ENCODE peak calls at places on chromosomes 7 and 10, in nine cellular contexts. F, I, P, O, R, D, A, Y and W are unnamed samples.

GRCh38 chr7:82945056-82945455 is 217.6 kb downstream of the PCLO start:
- DNase-seq in F (no peak), I (no peak), P (no peak), O (no peak), R (no peak), D (no peak), A (no peak), Y (no peak), W (no peak)

GRCh38 chr7:128065872-128066271 is 34.6 kb upstream of the LRRC4 start:
- DNase-seq in F (no peak), I (no peak), P (no peak), O (no peak), R (no peak), D (peak; percentile 21), A (no peak), Y (no peak), W (no peak)

GRCh38 chr7:128304212-128304611 is 39.5 kb downstream of the RBM28 start:
- DNase-seq in F (no peak), I (no peak), P (no peak), O (no peak), R (no peak), D (no peak), A (no peak), Y (no peak), W (no peak)

GRCh38 chr7:35613150-35613549 is 81.8 kb downstream of the HERPUD2 start:
- DNase-seq in F (no peak), I (no peak), P (no peak), O (no peak), R (no peak), D (no peak), A (no peak), Y (no peak), W (no peak)

GRCh38 chr7:157292770-157293412 is 43.9 kb upstream of the DNAJB6 start:
- DNase-seq in F (peak; percentile 53), I (no peak), P (no peak), O (peak; percentile 45), R (no peak), D (peak; percentile 80), A (no peak), Y (no peak), W (no peak)

GRCh38 chr10:78700413-78700812 is 368.4 kb upstream of the ZMIZ1 start:
- DNase-seq in F (peak; percentile 5), I (no peak), P (no peak), O (peak; percentile 40), R (no peak), D (peak; percentile 22), A (no peak), Y (no peak), W (peak; percentile 33)

GRCh38 chr7:116801092-116801710 is 61.2 kb upstream of the CAPZA2 start:
- DNase-seq in F (peak; percentile 69), I (no peak), P (no peak), O (no peak), R (no peak), D (no peak), A (no peak), Y (no peak), W (no peak)

GRCh38 chr7:2403718-2404648 is 572 bp downstream of the CHST12 start:
- DNase-seq in F (no peak), I (no peak), P (peak; percentile 59), O (peak; percentile 44), R (no peak), D (peak; percentile 46), A (peak; percentile 79), Y (no peak), W (no peak)

GRCh38 chr7:105656922-105657521 is 75.7 kb upstream of the EFCAB10 start:
- DNase-seq in F (peak; percentile 58), I (no peak), P (peak; percentile 86), O (peak; percentile 44), R (no peak), D (peak; percentile 51), A (peak; percentile 63), Y (peak; percentile 40), W (no peak)

GRCh38 chr10:70186571-70186970 is 16.3 kb upstream of the SAR1A start:
- DNase-seq in F (no peak), I (no peak), P (no peak), O (no peak), R (no peak), D (no peak), A (no peak), Y (no peak), W (no peak)

GRCh38 chr7:40700653-40701475 is 566.1 kb downstream of the SUGCT start:
- DNase-seq in F (no peak), I (no peak), P (no peak), O (no peak), R (no peak), D (no peak), A (no peak), Y (no peak), W (no peak)

GRCh38 chr7:24939406-24939805 is 40.6 kb downstream of the OSBPL3 start:
- DNase-seq in F (no peak), I (no peak), P (no peak), O (no peak), R (no peak), D (no peak), A (no peak), Y (no peak), W (no peak)

GRCh38 chr7:149367417-149367816 is 93.4 kb downstream of the ZNF777 start:
- DNase-seq in F (no peak), I (no peak), P (no peak), O (no peak), R (no peak), D (no peak), A (no peak), Y (no peak), W (no peak)

DNA sequence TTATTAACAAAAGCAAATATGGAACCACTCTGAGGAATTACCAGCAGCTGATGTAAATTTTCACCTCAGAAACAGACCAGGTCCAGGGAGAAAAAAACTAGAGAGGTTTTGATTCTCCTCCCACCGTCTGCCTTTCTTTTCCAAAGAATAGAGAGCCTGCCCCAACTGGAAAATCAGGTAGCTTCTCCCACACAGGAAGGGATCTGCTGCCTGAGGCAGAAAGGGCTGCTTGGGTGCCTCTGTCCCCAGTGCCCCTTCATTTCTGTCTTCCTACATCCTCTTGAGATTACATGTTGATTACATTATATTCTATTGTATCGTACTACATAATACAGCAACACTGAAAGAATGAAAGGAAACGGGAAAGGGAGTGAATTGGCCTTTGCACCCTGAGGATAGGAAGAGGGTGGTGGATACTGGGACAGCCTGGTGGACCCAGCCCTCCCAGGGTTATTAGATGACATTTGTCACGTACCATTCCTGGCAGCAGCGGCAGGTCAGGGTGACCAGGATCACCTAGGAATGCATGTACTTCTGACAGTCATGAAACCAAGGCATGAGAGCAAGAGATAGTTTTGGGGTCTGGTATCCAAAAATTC is 8.9 kb downstream of the ST8SIA6 start:
- DNase-seq in F (no peak), I (no peak), P (no peak), O (no peak), R (no peak), D (peak; percentile 38), A (no peak), Y (no peak), W (no peak)
- TF ChIP-seq EP300 in F (no peak), I (no peak), P (no peak), O (no peak), R (no peak), D (no peak), A (no peak), Y (no peak), W (no peak)

DNA sequence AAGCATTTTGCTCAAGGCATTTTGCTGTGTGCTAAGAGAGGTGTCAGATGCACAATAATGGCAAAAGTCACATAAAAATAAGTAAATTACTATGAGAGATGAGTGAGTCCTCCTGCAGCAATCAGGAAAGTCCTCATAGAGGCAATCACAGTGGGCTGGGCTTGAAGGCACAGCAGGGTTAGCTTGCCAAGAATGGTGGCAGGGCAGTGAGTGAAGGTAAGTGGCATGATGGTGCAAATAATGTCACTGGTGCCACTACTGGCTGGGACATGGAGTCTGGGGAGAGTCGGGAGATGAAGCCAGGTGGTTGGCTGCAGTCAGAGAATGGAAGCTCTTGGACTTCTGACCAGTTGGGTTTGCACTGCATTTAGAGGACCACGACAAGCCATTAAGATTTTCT is 244.3 kb downstream of the PTEN start:
- DNase-seq in F (no peak), I (no peak), P (no peak), O (no peak), R (no peak), D (no peak), A (no peak), Y (no peak), W (no peak)
- H3K4me1 ChIP-seq in F (peaks cover 18% of the 10 kb centered on the region), I (peaks cover 89% of the 10 kb centered on the region), P (no peaks in the 10 kb centered on the region), O (peaks cover 5% of the 10 kb centered on the region), R (no peaks in the 10 kb centered on the region), D (no peaks in the 10 kb centered on the region), A (no peaks in the 10 kb centered on the region), Y (no peaks in the 10 kb centered on the region), W (no peaks in the 10 kb centered on the region)

GRCh38 chr7:137851361-137851945 is 4.7 kb upstream of the DGKI start:
- DNase-seq in F (no peak), I (no peak), P (no peak), O (no peak), R (no peak), D (no peak), A (no peak), Y (no peak), W (no peak)
- TF ChIP-seq EP300 in F (no peak), I (no peak), P (no peak), O (no peak), R (no peak), D (no peak), A (no peak), Y (no peak), W (no peak)

GRCh38 chr10:71981868-71982230 is 17.7 kb downstream of the CHST3 start:
- DNase-seq in F (no peak), I (no peak), P (no peak), O (no peak), R (no peak), D (no peak), A (no peak), Y (no peak), W (no peak)

GRCh38 chr10:71982269-71983178 is 18.3 kb downstream of the CHST3 start:
- DNase-seq in F (no peak), I (no peak), P (no peak), O (no peak), R (no peak), D (no peak), A (peak; percentile 50), Y (no peak), W (peak; percentile 22)

GRCh38 chr10:71984798-71985388 is 20.7 kb downstream of the CHST3 start:
- DNase-seq in F (no peak), I (peak; percentile 55), P (no peak), O (no peak), R (no peak), D (no peak), A (peak; percentile 61), Y (no peak), W (peak; percentile 60)

GRCh38 chr10:71984126-71984797 is 20.1 kb downstream of the CHST3 start:
- DNase-seq in F (no peak), I (no peak), P (no peak), O (no peak), R (no peak), D (no peak), A (peak; percentile 50), Y (no peak), W (peak; percentile 31)

DNA sequence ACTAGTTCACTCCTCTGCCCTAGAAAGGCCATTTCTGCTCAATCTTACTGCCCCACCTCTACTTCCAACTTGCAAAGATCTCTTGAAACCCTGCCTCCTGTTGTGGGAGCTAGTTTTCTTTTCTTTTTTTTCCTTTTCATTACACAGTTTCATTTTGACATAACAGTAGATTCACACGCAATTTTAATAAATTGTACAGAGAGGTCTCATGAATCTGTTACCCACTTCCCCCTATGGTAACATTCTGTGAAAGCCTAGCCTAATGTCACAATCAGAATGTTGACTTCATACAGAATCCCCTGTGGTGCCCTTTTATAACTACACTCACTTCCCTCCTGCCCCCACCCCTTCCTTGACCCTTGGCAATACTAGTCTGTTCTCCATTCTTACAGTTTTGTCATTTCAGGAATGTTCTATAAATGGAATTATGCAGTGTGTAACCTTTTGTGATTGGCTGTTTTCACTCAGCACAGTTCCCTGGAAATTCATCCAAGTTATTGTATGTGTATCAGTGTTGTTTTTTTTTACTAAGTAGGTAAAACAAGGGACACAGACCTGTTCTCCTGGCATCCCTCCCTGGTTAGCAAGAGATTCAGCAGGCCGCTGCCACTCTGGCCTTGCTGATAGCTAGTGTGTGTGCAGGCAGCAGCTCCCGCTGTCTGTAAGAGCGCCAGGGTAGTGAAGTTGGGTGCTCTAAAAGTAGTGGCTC is 21.5 kb downstream of the CHST3 start:
- DNase-seq in F (no peak), I (peak; percentile 73), P (no peak), O (no peak), R (no peak), D (no peak), A (no peak), Y (no peak), W (no peak)
- H3K4me1 ChIP-seq in F (peaks cover 24% of the 10 kb centered on the region), I (peaks cover 40% of the 10 kb centered on the region), P (peaks cover 5% of the 10 kb centered on the region), O (peaks cover 84% of the 10 kb centered on the region), R (peaks cover 69% of the 10 kb centered on the region), D (peaks cover 51% of the 10 kb centered on the region), A (peaks cover 83% of the 10 kb centered on the region), Y (peaks cover 11% of the 10 kb centered on the region), W (peaks cover 41% of the 10 kb centered on the region)